ENCODE peak calls at places on chromosomes 4 and X, in five cellular contexts. G, F, X, H and T are unnamed samples.

GRCh38 chrX:39749135-39749534 is 348.6 kb downstream of the BCOR start:
- DNase-seq in F (no peak), H (no peak), X (peak; percentile 69), G (no peak), T (peak; percentile 44)

GRCh38 chr4:57442834-57443291 is 332.7 kb upstream of the IGFBP7 start:
- DNase-seq in F (no peak), H (peak; percentile 56), G (no peak), X (no peak), T (peak; percentile 28)

GRCh38 chrX:71533850-71534515 is 1.1 kb downstream of the OGT start:
- DNase-seq in H (peak; percentile 47), F (peak; percentile 71), G (peak; percentile 70), X (peak; percentile 68), T (peak; percentile 50)

GRCh38 chr4:159374749-159375535 is 272.1 kb downstream of the RAPGEF2 start:
- DNase-seq in H (no peak), F (no peak), G (no peak), X (no peak), T (no peak)

GRCh38 chr4:818106-818921 is 7.6 kb downstream of the CPLX1 start:
- DNase-seq in H (no peak), G (no peak), F (no peak), X (no peak), T (peak; percentile 65)

GRCh38 chr4:10075158-10075863 is 41.3 kb downstream of the WDR1 start:
- DNase-seq in F (no peak), G (no peak), H (no peak), X (no peak), T (peak; percentile 59)

GRCh38 chr4:17911608-17912007 is 100.8 kb downstream of the NCAPG start:
- DNase-seq in G (no peak), F (no peak), X (no peak), H (no peak), T (no peak)

GRCh38 chr4:141898336-141898735 is 262.0 kb downstream of the IL15 start:
- DNase-seq in X (no peak), G (no peak), F (no peak), H (no peak), T (no peak)

GRCh38 chr4:113756005-113756410 is 5.5 kb downstream of the CAMK2D start:
- DNase-seq in H (no peak), X (no peak), F (peak; percentile 95), G (no peak), T (no peak)

GRCh38 chr4:140884431-140885058 is 128.4 kb upstream of the TBC1D9 start:
- DNase-seq in F (peak; percentile 78), H (peak; percentile 54), X (no peak), G (no peak), T (no peak)

GRCh38 chrX:103400931-103401330 is 24.6 kb downstream of the BEX3 start:
- DNase-seq in X (no peak), F (no peak), H (no peak), G (no peak), T (no peak)

GRCh38 chr4:6616087-6616995 is 24.1 kb upstream of the MRFAP1 start:
- DNase-seq in G (no peak), X (peak; percentile 17), H (no peak), F (no peak), T (no peak)

GRCh38 chrX:130082244-130083106 is 27.8 kb downstream of the ELF4 start:
- DNase-seq in H (no peak), G (peak; percentile 75), X (peak; percentile 69), F (no peak), T (peak; percentile 64)

GRCh38 chr4:66300336-66300934 is 630.1 kb upstream of the EPHA5 start:
- DNase-seq in X (no peak), H (no peak), F (no peak), G (no peak), T (no peak)

GRCh38 chr4:7904942-7905341 is 34.7 kb downstream of the AFAP1 start:
- DNase-seq in F (peak; percentile 91), X (no peak), H (no peak), G (no peak), T (no peak)

GRCh38 chrX:107674480-107675364 is 46.4 kb downstream of the PRPS1 start:
- DNase-seq in H (no peak), G (no peak), X (peak; percentile 75), F (no peak), T (peak; percentile 88)

GRCh38 chr4:1492636-1493539 is 86.6 kb upstream of the NKX1-1 start:
- DNase-seq in X (no peak), F (peak; percentile 78), G (no peak), H (no peak), T (peak; percentile 48)

GRCh38 chrX:19739683-19740082 is 147.7 kb downstream of the SH3KBP1 start:
- DNase-seq in H (peak; percentile 2), G (no peak), X (peak; percentile 69), F (peak; percentile 77), T (peak; percentile 69)

GRCh38 chrX:130106071-130106470 is 4.2 kb downstream of the ELF4 start:
- DNase-seq in F (no peak), X (no peak), H (no peak), G (no peak), T (peak; percentile 49)

GRCh38 chrX:38409289-38409688 is 56.9 kb downstream of the OTC start:
- DNase-seq in H (no peak), X (no peak), G (no peak), F (peak; percentile 10), T (no peak)

GRCh38 chrX:68462653-68463052 is 29.4 kb upstream of the OPHN1 start:
- DNase-seq in H (no peak), G (no peak), F (peak; percentile 72), X (no peak), T (no peak)

GRCh38 chr4:184476660-184477059 is 2.3 kb upstream of the IRF2 start:
- DNase-seq in X (no peak), G (peak; percentile 21), F (no peak), H (no peak), T (no peak)

GRCh38 chr4:149999485-150000074 is 78.7 kb upstream of the DCLK2 start:
- DNase-seq in G (no peak), F (peak; percentile 86), X (no peak), H (peak; percentile 15), T (no peak)

GRCh38 chrX:116009871-116010710 is 160.5 kb upstream of the AGTR2 start:
- DNase-seq in H (no peak), X (peak; percentile 54), F (no peak), G (no peak), T (no peak)

GRCh38 chr4:78424456-78424855 is 127.1 kb upstream of the ANXA3 start:
- DNase-seq in G (no peak), H (no peak), F (no peak), X (no peak), T (no peak)

GRCh38 chr4:152169666-152170065 is 366.2 kb downstream of the FBXW7 start:
- DNase-seq in X (no peak), G (no peak), F (no peak), H (no peak), T (no peak)

GRCh38 chr4:118968006-118968405 is 79.4 kb downstream of the SYNPO2 start:
- DNase-seq in F (no peak), G (no peak), H (no peak), X (peak; percentile 78), T (peak; percentile 84)

GRCh38 chrX:151870603-151871002 is 42.1 kb upstream of the MAGEA4 start:
- DNase-seq in G (no peak), X (no peak), H (no peak), F (no peak), T (no peak)

GRCh38 chr4:123554819-123555499 is 158.4 kb downstream of the SPRY1 start:
- DNase-seq in G (no peak), X (peak; percentile 67), H (no peak), F (no peak), T (peak; percentile 72)

GRCh38 chr4:23455482-23455881 is 434.4 kb downstream of the PPARGC1A start:
- DNase-seq in H (peak; percentile 35), F (no peak), G (no peak), X (no peak), T (no peak)

GRCh38 chrX:152842772-152843338 is 12.0 kb downstream of the NSDHL start:
- DNase-seq in G (no peak), F (no peak), H (no peak), X (no peak), T (no peak)

GRCh38 chr4:27027428-27027827 is 166.8 kb downstream of the STIM2 start:
- DNase-seq in X (no peak), F (no peak), G (no peak), H (no peak), T (no peak)

GRCh38 chr4:41877020-41877796 is 58.0 kb upstream of the TMEM33 start:
- DNase-seq in G (no peak), H (no peak), X (no peak), F (no peak), T (no peak)
- H3K27me3 ChIP-seq in G (peaks cover 50% of the 10 kb centered on the region), H (peaks cover 97% of the 10 kb centered on the region), X (no peaks in the 10 kb centered on the region), F (peaks cover 97% of the 10 kb centered on the region), T (peaks cover 85% of the 10 kb centered on the region)

DNA sequence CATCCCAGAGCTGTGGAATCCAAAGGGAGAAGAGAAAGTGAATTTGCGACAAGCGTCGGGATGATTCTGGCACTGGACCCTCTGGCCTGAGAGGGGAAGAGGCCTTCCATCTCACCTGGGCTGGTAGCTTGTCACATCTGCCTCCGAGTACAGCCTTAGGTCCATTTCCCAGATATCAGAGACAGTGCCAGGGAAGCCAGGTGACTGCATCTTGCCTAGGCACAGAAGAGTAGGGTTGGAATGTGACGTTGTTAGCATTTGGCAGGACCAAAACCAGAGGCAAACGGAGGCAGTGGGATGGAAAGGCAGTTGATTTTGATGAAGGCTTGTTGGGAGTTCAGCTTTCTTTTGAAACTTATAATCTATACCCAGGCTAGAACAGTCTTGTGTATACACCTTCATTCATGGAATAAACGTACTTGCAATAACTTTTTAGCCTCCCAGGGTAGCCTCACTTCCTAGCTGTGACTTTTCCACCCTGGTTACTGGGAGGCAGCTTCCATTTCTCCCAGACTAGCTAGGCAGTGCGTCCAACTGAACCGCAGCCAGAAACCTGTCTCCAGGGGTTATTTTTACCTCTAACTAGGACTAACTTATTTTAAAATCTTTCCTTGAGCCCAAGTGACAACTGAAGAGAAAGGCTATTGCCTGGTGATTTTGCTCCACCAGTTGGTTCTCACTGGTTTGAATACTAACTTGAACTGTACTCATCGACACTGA is 5.9 kb downstream of the SOD3 start:
- DNase-seq in H (no peak), F (no peak), X (no peak), G (no peak), T (no peak)
- H3K4me3 ChIP-seq in H (no peak overlapping the region), F (no peak overlapping the region), X (no peak overlapping the region), G (no peak overlapping the region), T (no peak overlapping the region)

GRCh38 chrX:17192111-17192510 is 182.9 kb upstream of the NHS start:
- DNase-seq in H (no peak), F (peak; percentile 17), X (no peak), G (no peak), T (no peak)
- H3K27me3 ChIP-seq in H (no peaks in the 10 kb centered on the region), F (peaks cover 4% of the 10 kb centered on the region), X (no peaks in the 10 kb centered on the region), G (no peaks in the 10 kb centered on the region), T (no peaks in the 10 kb centered on the region)

DNA sequence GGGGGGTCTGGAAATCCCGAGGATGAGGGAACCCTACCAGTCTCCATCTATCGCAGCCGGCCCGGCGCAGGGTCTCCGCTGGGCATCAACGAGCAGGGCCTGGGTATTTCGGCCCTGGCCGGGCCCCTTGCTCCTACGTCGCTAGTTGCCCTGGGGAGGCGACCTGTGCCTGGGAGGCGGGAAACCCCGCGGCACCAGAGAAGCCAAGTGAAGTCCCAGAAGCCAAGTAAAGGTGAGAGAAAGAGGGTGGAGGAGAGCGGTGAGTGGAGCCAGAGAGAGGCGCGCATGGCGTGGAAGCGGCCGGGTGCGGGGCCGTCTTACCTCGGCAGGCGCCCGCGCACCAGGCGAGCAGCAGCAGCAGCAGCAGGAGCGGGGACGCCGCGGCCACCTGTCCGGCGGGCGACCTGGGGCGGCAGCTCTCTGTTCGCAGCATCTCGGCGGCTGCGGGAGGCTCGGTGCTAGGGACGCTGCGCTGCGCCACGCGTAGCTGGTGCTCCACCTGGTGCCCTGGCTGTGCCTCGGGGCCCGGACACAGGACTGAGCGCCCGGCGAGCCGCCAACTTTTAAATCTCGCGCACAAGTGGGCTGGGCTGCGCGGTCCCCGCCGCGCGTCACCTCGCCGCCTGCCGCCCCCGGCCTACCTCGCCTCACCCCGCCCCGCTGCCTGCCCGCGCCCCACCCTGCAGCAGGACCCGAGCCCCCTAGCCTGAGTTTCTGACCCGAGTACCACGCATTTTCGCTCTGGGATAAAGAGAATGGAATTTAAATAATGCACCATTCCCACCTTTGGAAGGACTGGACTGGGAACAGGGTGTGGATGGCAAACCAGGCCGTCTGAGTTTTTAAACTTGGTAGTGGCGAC is at the start of gene NMU:
- DNase-seq in G (no peak), H (peak; percentile 41), F (no peak), X (peak; percentile 50), T (peak; percentile 63)
- H3K4me3 ChIP-seq in G (peak within 1 kb of the TSS; percentile 33), H (peak within 1 kb of the TSS; percentile 83), F (peak within 1 kb of the TSS; percentile 36), X (no peak within 1 kb of the TSS), T (peak within 1 kb of the TSS; percentile 39)